ENCODE peak calls at places on chromosomes 6 and 20, in five cellular contexts. E, B, X, U and O are unnamed samples.

GRCh38 chr20:57210911-57211280 is 55.5 kb downstream of the BMP7 start:
- DNase-seq in E (no peak), B (no peak), X (no peak), U (no peak), O (no peak)

GRCh38 chr6:37207903-37208456 is 38.0 kb downstream of the PIM1 start:
- DNase-seq in E (peak; percentile 81), B (peak; percentile 86), X (peak; percentile 85), U (peak; percentile 70), O (peak; percentile 65)

GRCh38 chr6:61614119-61614518 is 671.9 kb downstream of the KHDRBS2 start:
- DNase-seq in E (no peak), B (no peak), X (no peak), U (no peak), O (no peak)

GRCh38 chr20:56171087-56172012 is 77.2 kb upstream of the MC3R start:
- DNase-seq in E (peak; percentile 10), B (no peak), X (peak; percentile 7), U (no peak), O (no peak)

GRCh38 chr6:24988562-24988961 is 52.8 kb upstream of the RIPOR2 start:
- DNase-seq in E (no peak), B (no peak), X (no peak), U (no peak), O (no peak)

GRCh38 chr20:22951966-22952365 is 83.1 kb upstream of the SSTR4 start:
- DNase-seq in E (no peak), B (no peak), X (no peak), U (no peak), O (no peak)

GRCh38 chr6:159716247-159717086 is 10.8 kb upstream of the WTAP start:
- DNase-seq in E (no peak), B (no peak), X (peak; percentile 98), U (peak; percentile 98), O (no peak)

GRCh38 chr6:83970582-83970981 is 63.0 kb upstream of the MRAP2 start:
- DNase-seq in E (no peak), B (no peak), X (no peak), U (no peak), O (no peak)

GRCh38 chr20:20593447-20594170 is 118.8 kb downstream of the RALGAPA2 start:
- DNase-seq in E (peak; percentile 37), B (peak; percentile 42), X (peak; percentile 74), U (peak; percentile 65), O (peak; percentile 42)

GRCh38 chr6:24536466-24536865 is 41.7 kb downstream of the ALDH5A1 start:
- DNase-seq in E (no peak), B (no peak), X (peak; percentile 5), U (no peak), O (no peak)

GRCh38 chr20:40468759-40469158 is 220.3 kb downstream of the MAFB start:
- DNase-seq in E (no peak), B (no peak), X (no peak), U (no peak), O (no peak)

GRCh38 chr6:26071135-26071534 is 16.1 kb upstream of the HFE start:
- DNase-seq in E (no peak), B (no peak), X (no peak), U (no peak), O (no peak)

GRCh38 chr20:46362931-46363872 is 43.2 kb downstream of the ELMO2 start:
- DNase-seq in E (no peak), B (no peak), X (no peak), U (no peak), O (no peak)

GRCh38 chr20:43666376-43667328 is at the start of gene MYBL2:
- DNase-seq in E (peak; percentile 92), B (peak; percentile 73), X (peak; percentile 51), U (peak; percentile 45), O (peak; percentile 68)

GRCh38 chr6:25617997-25618396 is 34.0 kb upstream of the SCGN start:
- DNase-seq in E (peak; percentile 46), B (no peak), X (no peak), U (no peak), O (no peak)

GRCh38 chr6:47476794-47477496 is 644 bp upstream of the CD2AP start:
- DNase-seq in E (peak; percentile 46), B (no peak), X (no peak), U (no peak), O (no peak)

GRCh38 chr6:112222111-112222726 is 32.1 kb downstream of the LAMA4 start:
- DNase-seq in E (no peak), B (no peak), X (peak; percentile 82), U (peak; percentile 80), O (no peak)

GRCh38 chr20:24100370-24101011 is 111.9 kb upstream of the GGTLC1 start:
- DNase-seq in E (peak; percentile 41), B (peak; percentile 63), X (peak; percentile 79), U (peak; percentile 47), O (peak; percentile 35)

GRCh38 chr20:46945465-46945864 is 50.8 kb downstream of the EYA2 start:
- DNase-seq in E (no peak), B (no peak), X (no peak), U (peak; percentile 30), O (no peak)

GRCh38 chr6:6688283-6688682 is 99.8 kb downstream of the LY86 start:
- DNase-seq in E (no peak), B (no peak), X (peak; percentile 20), U (no peak), O (no peak)

GRCh38 chr6:40936810-40937209 is 102.2 kb downstream of the UNC5CL start:
- DNase-seq in E (no peak), B (no peak), X (peak; percentile 50), U (peak; percentile 95), O (no peak)

GRCh38 chr20:2387180-2387577 is 6.5 kb downstream of the TGM6 start:
- DNase-seq in E (peak; percentile 66), B (peak; percentile 71), X (peak; percentile 44), U (peak; percentile 19), O (peak; percentile 45)

GRCh38 chr6:131999545-132000146 is 48.5 kb upstream of the CCN2 start:
- DNase-seq in E (peak; percentile 18), B (no peak), X (no peak), U (no peak), O (no peak)

GRCh38 chr6:31175961-31176360 is 5.5 kb upstream of the POU5F1 start:
- DNase-seq in E (no peak), B (no peak), X (peak; percentile 58), U (peak; percentile 69), O (no peak)

GRCh38 chr20:20495719-20496474 is 128.0 kb downstream of the INSM1 start:
- DNase-seq in E (no peak), B (no peak), X (no peak), U (no peak), O (no peak)

GRCh38 chr6:154462425-154462824 is 48.1 kb downstream of the CNKSR3 start:
- DNase-seq in E (no peak), B (no peak), X (no peak), U (no peak), O (no peak)

GRCh38 chr20:47875302-47876025 is 90.2 kb upstream of the SULF2 start:
- DNase-seq in E (no peak), B (no peak), X (no peak), U (no peak), O (no peak)

GRCh38 chr6:128512296-128512695 is 8.1 kb downstream of the PTPRK start:
- DNase-seq in E (no peak), B (no peak), X (peak; percentile 33), U (no peak), O (no peak)

GRCh38 chr6:161246725-161247124 is 27.1 kb downstream of the AGPAT4 start:
- DNase-seq in E (no peak), B (no peak), X (no peak), U (peak; percentile 87), O (no peak)

GRCh38 chr6:154864086-154864430 is 130.8 kb downstream of the SCAF8 start:
- DNase-seq in E (no peak), B (no peak), X (no peak), U (no peak), O (no peak)

GRCh38 chr6:86728976-86729375 is 208.4 kb upstream of the HTR1E start:
- DNase-seq in E (no peak), B (no peak), X (no peak), U (no peak), O (no peak)
- TF ChIP-seq CTCF in E (no peak), B (no peak), X (no peak), U (no peak), O (no peak)

DNA sequence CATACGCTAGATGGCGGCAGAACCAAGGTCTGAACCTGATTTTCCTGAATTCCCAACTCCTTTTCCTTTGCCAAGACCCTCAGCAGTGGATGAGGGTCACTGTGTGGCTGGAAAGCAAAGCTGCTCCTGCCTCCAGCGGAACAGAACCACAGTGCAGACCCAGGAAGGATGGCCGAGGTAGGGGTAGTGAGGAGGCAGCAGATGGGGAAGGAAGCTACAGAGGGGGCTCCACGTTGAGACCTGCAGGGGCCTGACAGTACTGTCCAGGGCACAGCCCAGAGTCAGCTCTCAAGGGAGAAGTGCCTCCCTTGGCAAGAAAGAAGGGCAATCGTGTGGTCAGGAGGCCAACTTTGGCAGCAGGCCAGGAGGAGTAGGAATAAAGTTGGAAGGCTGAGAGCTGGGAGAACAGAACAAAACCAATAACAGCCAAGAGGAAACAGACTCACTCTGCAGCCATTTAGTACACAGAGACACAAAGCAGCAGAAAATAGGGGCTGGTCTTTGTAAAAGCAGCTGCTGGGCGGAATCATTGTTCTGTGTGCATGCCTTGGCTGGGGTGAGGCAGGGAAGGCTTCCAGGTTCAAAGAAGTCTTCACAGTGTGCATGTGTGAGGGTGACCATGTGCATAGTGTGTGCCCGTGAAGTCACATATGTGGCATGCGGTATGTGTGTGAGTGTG is 3.1 kb downstream of the GABRR2 start:
- DNase-seq in E (peak; percentile 29), B (peak; percentile 54), X (peak; percentile 86), U (peak; percentile 54), O (peak; percentile 30)
- TF ChIP-seq CTCF in E (peak; percentile 78), B (no peak), X (peak; percentile 64), U (peak; percentile 37), O (peak; percentile 52)

GRCh38 chr6:79230149-79230548 is 4.3 kb downstream of the HMGN3 start:
- DNase-seq in E (no peak), B (no peak), X (peak; percentile 40), U (no peak), O (no peak)

GRCh38 chr6:79232696-79233462 is 1.6 kb downstream of the HMGN3 start:
- DNase-seq in E (no peak), B (no peak), X (no peak), U (no peak), O (no peak)

GRCh38 chr6:79231101-79231500 is 3.4 kb downstream of the HMGN3 start:
- DNase-seq in E (no peak), B (no peak), X (no peak), U (no peak), O (no peak)

GRCh38 chr6:79234150-79235022 is at the start of gene HMGN3:
- DNase-seq in E (peak; percentile 94), B (peak; percentile 94), X (peak; percentile 94), U (peak; percentile 91), O (peak; percentile 90)

GRCh38 chr6:79233611-79234149 is 802 bp downstream of the HMGN3 start:
- DNase-seq in E (peak; percentile 71), B (peak; percentile 87), X (peak; percentile 91), U (peak; percentile 82), O (peak; percentile 68)
- TF ChIP-seq CTCF in E (peak; percentile 22), B (no peak), X (peak; percentile 52), U (peak; percentile 20), O (peak; percentile 55)

GRCh38 chr6:101116337-101116736 is 235.2 kb upstream of the ASCC3 start:
- DNase-seq in E (no peak), B (no peak), X (no peak), U (no peak), O (no peak)

GRCh38 chr6:101113468-101114260 is 232.5 kb upstream of the ASCC3 start:
- DNase-seq in E (no peak), B (no peak), X (no peak), U (no peak), O (no peak)

GRCh38 chr6:101117397-101118185 is 236.5 kb upstream of the ASCC3 start:
- DNase-seq in E (no peak), B (peak; percentile 12), X (no peak), U (no peak), O (no peak)

GRCh38 chr6:101110814-101111213 is 229.7 kb upstream of the ASCC3 start:
- DNase-seq in E (no peak), B (no peak), X (peak; percentile 36), U (peak; percentile 2), O (no peak)

GRCh38 chr6:101114703-101115102 is 233.6 kb upstream of the ASCC3 start:
- DNase-seq in E (peak; percentile 19), B (peak; percentile 8), X (peak; percentile 62), U (peak; percentile 20), O (peak; percentile 22)
- TF ChIP-seq CTCF in E (peak; percentile 70), B (no peak), X (peak; percentile 55), U (peak; percentile 61), O (peak; percentile 76)